ENCODE peak calls at places on chromosomes 3 and 15, in seven cellular contexts. L, T, C, V, Z, Y and B are unnamed samples.
A peak's percentile ranks its signal among the peaks of the same experiment; 100 is the strongest.

GRCh38 chr3:84961492-84962255 is 2.9 kb downstream of the CADM2 start:
- DNase-seq in V (no peak), C (no peak), T (no peak), Y (no peak), Z (no peak), L (no peak), B (no peak)

GRCh38 chr3:145183261-145183660 is 977.7 kb downstream of the PLOD2 start:
- DNase-seq in Y (no peak), C (no peak), V (no peak), L (no peak), Z (no peak), T (no peak), B (no peak)

GRCh38 chr3:173467501-173467900 is 70.0 kb downstream of the NLGN1 start:
- DNase-seq in T (no peak), C (no peak), Z (no peak), V (no peak), Y (no peak), L (no peak), B (no peak)

GRCh38 chr3:177499779-177500423 is 302.6 kb upstream of the TBL1XR1 start:
- DNase-seq in Y (no peak), V (no peak), L (no peak), Z (no peak), T (no peak), C (no peak), B (no peak)

GRCh38 chr3:185995352-185995751 is 57.5 kb upstream of the TRA2B start:
- DNase-seq in V (no peak), L (no peak), T (no peak), C (no peak), Z (no peak), Y (no peak), B (no peak)

GRCh38 chr3:156323466-156323865 is 203.1 kb downstream of the KCNAB1 start:
- DNase-seq in C (no peak), L (no peak), T (no peak), V (no peak), Z (no peak), Y (no peak), B (peak; percentile 16)

GRCh38 chr3:193788189-193788946 is 195.4 kb downstream of the OPA1 start:
- DNase-seq in C (no peak), Y (peak; percentile 50), V (peak; percentile 9), L (peak; percentile 72), Z (peak; percentile 51), T (peak; percentile 57), B (no peak)

GRCh38 chr3:127689266-127689860 is 16.6 kb downstream of the ABTB1 start:
- DNase-seq in C (peak; percentile 27), L (peak; percentile 33), T (no peak), Y (no peak), Z (no peak), V (no peak), B (no peak)

GRCh38 chr3:100766069-100766468 is 56.8 kb downstream of the TFG start:
- DNase-seq in Y (no peak), T (no peak), Z (no peak), C (no peak), L (no peak), V (no peak), B (no peak)

GRCh38 chr15:83854950-83855707 is 201.2 kb downstream of the ADAMTSL3 start:
- DNase-seq in Z (no peak), T (no peak), V (no peak), L (no peak), Y (no peak), C (no peak), B (no peak)

GRCh38 chr15:78938608-78939488 is 6.0 kb downstream of the CTSH start:
- DNase-seq in Y (no peak), V (peak; percentile 91), C (no peak), L (peak; percentile 69), T (no peak), Z (no peak), B (no peak)

GRCh38 chr15:71364117-71364584 is 248.9 kb downstream of the THSD4 start:
- DNase-seq in L (no peak), Z (no peak), Y (no peak), C (no peak), T (no peak), V (no peak), B (no peak)

GRCh38 chr3:52109556-52110380 is 44.5 kb downstream of the POC1A start:
- DNase-seq in V (no peak), C (no peak), Z (no peak), Y (no peak), T (no peak), L (no peak), B (no peak)

GRCh38 chr3:11757441-11757875 is 89.2 kb downstream of the TAMM41 start:
- DNase-seq in Y (peak; percentile 22), Z (no peak), C (no peak), L (no peak), T (no peak), V (no peak), B (no peak)

GRCh38 chr3:193605876-193606275 is 12.9 kb downstream of the OPA1 start:
- DNase-seq in Z (peak; percentile 56), T (peak; percentile 76), V (no peak), C (no peak), L (peak; percentile 83), Y (no peak), B (no peak)

GRCh38 chr15:83886321-83886720 is 232.4 kb downstream of the ADAMTSL3 start:
- DNase-seq in Z (no peak), C (no peak), L (no peak), Y (no peak), V (no peak), T (no peak), B (no peak)

GRCh38 chr3:46187876-46188275 is 20.2 kb downstream of the CCR1 start:
- DNase-seq in Z (peak; percentile 7), V (no peak), L (no peak), C (no peak), T (no peak), Y (no peak), B (peak; percentile 82)

GRCh38 chr3:180680097-180680430 is 775 bp upstream of the CCDC39 start:
- DNase-seq in Z (no peak), T (peak; percentile 29), L (no peak), V (no peak), C (no peak), Y (no peak), B (peak; percentile 9)

GRCh38 chr15:49473031-49473430 is 50.0 kb downstream of the FGF7 start:
- DNase-seq in T (no peak), Y (no peak), L (no peak), C (no peak), Z (no peak), V (no peak), B (no peak)

GRCh38 chr3:161946443-161946960 is 449.9 kb downstream of the OTOL1 start:
- DNase-seq in V (no peak), Z (no peak), Y (no peak), L (no peak), T (no peak), C (no peak), B (no peak)

GRCh38 chr15:39193611-39194010 is 387.3 kb upstream of the THBS1 start:
- DNase-seq in Y (no peak), V (no peak), L (no peak), Z (no peak), C (no peak), T (no peak), B (no peak)

GRCh38 chr15:100778831-100779288 is 100.8 kb upstream of the ALDH1A3 start:
- DNase-seq in Z (no peak), Y (no peak), T (no peak), C (no peak), L (peak; percentile 19), V (no peak), B (no peak)

DNA sequence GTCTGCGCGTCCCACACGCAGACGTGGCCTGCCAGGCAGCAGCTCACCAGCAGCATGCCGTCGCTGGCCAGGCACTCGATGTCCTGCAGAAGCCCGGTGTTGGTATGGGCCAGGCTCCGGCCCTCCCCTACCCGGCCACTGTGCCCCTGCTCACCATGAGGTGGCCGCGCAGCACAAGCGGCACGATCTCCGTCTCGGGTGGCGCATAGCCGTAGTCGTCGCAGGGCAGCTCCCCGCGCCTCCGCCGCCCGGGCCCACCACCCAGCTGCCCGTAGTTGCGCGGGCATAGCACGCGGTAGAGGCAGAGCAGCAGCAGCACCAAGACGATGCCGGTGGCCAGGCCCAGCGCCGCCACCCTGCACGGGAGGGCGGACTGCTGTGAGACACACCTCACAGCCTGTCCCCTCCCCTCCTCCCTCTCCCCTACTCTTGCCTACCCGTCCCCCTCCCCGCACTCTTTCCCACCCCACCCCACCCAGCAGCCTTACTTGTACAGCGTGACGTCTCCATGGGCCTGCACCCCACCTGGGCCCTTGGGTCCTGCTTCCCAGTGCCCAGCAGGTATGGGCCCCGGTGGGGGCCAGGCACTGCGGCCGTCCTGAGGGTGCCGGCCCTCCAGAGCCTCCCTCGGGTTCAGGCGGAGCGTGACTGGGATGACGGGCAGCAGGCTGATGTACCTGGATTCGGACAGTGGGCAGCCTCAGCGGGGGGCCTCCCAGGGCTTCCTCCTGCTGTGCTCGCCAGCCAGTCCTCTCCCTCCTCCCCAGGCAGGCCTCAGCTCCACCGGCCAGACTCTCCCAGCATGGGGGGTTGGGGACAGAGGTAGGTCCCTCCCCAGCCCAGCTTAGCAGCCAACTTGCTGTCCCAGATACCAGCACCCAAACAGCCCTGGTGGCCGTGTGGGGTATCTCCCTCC is 37.6 kb downstream of the PTPN23 start:
- DNase-seq in V (no peak), Y (no peak), L (no peak), C (no peak), T (no peak), Z (no peak), B (no peak)
- H3K36me3 ChIP-seq in V (peaks cover 45% of the 10 kb centered on the region), Y (peaks cover 80% of the 10 kb centered on the region), L (no peaks in the 10 kb centered on the region), C (no peaks in the 10 kb centered on the region), T (peaks cover 9% of the 10 kb centered on the region), Z (peaks cover 29% of the 10 kb centered on the region), B (peaks cover 7% of the 10 kb centered on the region)

DNA sequence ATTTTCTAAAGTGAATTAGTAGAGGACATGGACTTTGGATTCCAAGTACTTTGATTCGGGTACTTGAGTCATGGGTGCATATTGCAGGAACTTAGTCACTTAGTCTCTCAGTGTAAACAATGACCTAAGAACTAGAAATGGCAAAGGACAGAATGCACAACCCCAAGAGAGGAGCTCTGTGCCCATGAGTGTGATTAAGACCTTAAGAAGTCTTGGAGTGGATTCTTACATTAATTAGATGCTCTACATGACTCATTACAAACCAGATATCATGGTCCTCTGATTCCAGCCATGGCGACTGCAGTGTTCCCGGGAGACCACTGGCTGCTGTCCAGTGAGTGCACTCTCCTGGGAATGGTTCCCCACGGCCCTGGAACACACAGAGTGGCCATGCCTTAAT is 251.5 kb downstream of the GABRG3 start:
- DNase-seq in T (no peak), Y (no peak), V (no peak), C (no peak), L (no peak), Z (no peak), B (peak; percentile 72)
- TF ChIP-seq CTCF in T (no peak), Y (no peak), V (no peak), C (no peak), L (no peak), Z (no peak), B (no peak)

DNA sequence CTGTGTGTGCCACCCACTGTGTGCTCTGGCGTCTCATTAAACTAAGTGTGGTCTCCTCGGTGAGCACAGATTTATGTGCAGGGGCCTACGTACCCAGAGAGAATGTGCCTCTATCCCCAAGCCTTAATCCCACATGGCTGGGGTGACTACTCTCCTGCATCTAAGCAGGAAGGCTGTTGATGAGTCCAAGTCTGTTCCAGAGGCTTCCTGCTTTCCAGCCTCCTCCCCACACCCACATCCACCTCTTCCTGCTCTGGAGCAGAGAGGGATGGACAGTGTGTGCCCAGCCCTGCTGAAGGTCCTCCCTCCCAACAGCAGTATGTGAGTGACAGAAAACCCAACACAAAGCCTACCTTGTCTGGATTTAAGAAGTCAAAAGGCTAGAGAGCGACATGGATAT is 38.8 kb upstream of the BCL2L10 start:
- DNase-seq in Y (no peak), L (peak; percentile 22), C (no peak), V (no peak), Z (no peak), T (no peak), B (no peak)
- H3K36me3 ChIP-seq in Y (no peaks in the 10 kb centered on the region), L (no peaks in the 10 kb centered on the region), C (no peaks in the 10 kb centered on the region), V (peaks cover 7% of the 10 kb centered on the region), Z (no peaks in the 10 kb centered on the region), T (no peaks in the 10 kb centered on the region), B (peaks cover 2% of the 10 kb centered on the region)

GRCh38 chr3:147384210-147385058 is 21.9 kb downstream of the ZIC4 start:
- DNase-seq in L (no peak), C (no peak), V (no peak), T (no peak), Z (no peak), Y (no peak), B (no peak)
- TF ChIP-seq CTCF in L (no peak), C (no peak), V (peak; percentile 18), T (no peak), Z (no peak), Y (no peak), B (no peak)